ENCODE peak calls at places on chromosomes 13 and 19, in seven cellular contexts. Q is activated B cell treated with CpG ODN at 0.5 μM for 24 hours, H is lower leg skin, D is endothelial cell, O is transverse colon, Y is AG10803, E is AG09309. A is an unnamed sample.

GRCh38 chr13:112583592-112584277 is 4.2 kb downstream of the TUBGCP3 start:
- DNase-seq in Q (peak), H (peak), D (no peak), O (peak), Y (no peak), E (no peak), A (no peak)

GRCh38 chr13:58461217-58461616 is 829.7 kb downstream of the PCDH17 start:
- DNase-seq in Q (no peak), H (no peak), D (no peak), O (no peak), Y (no peak), E (no peak), A (no peak)

GRCh38 chr13:73607489-73608156 is 526.6 kb downstream of the KLF12 start:
- DNase-seq in Q (no peak), H (no peak), D (no peak), O (no peak), Y (no peak), E (no peak), A (no peak)

GRCh38 chr19:38148337-38148736 is 75.7 kb downstream of the DPF1 start:
- DNase-seq in Q (no peak), H (peak), D (no peak), O (no peak), Y (no peak), E (no peak), A (no peak)

GRCh38 chr19:16375936-16376185 is 51.2 kb downstream of the KLF2 start:
- DNase-seq in Q (no peak), H (no peak), D (no peak), O (no peak), Y (no peak), E (no peak), A (no peak)

GRCh38 chr13:114011226-114011625 is 37.4 kb upstream of the C13orf46 start:
- DNase-seq in Q (no peak), H (no peak), D (no peak), O (no peak), Y (no peak), E (no peak), A (no peak)

GRCh38 chr13:27211771-27212364 is 39.5 kb upstream of the RPL21 start:
- DNase-seq in Q (no peak), H (no peak), D (no peak), O (no peak), Y (peak), E (peak), A (no peak)

GRCh38 chr19:52748336-52748950 is 13.6 kb upstream of the ZNF611 start:
- DNase-seq in Q (no peak), H (no peak), D (peak), O (no peak), Y (peak), E (no peak), A (peak)

GRCh38 chr13:50766043-50766442 is 77.4 kb downstream of the DLEU7 start:
- DNase-seq in Q (no peak), H (no peak), D (no peak), O (no peak), Y (no peak), E (no peak), A (no peak)

GRCh38 chr19:47099576-47100050 is 14.0 kb downstream of the ZC3H4 start:
- DNase-seq in Q (no peak), H (no peak), D (no peak), O (no peak), Y (no peak), E (no peak), A (no peak)

GRCh38 chr19:8458380-8458779 is 13.6 kb downstream of the HNRNPM start:
- DNase-seq in Q (no peak), H (no peak), D (no peak), O (peak), Y (no peak), E (no peak), A (no peak)

GRCh38 chr19:27966390-27966816 is 1246.5 kb downstream of the UQCRFS1 start:
- DNase-seq in Q (no peak), H (no peak), D (no peak), O (no peak), Y (peak), E (no peak), A (peak)

GRCh38 chr19:6100284-6100915 is 9.9 kb downstream of the RFX2 start:
- DNase-seq in Q (peak), H (no peak), D (no peak), O (no peak), Y (no peak), E (no peak), A (no peak)

GRCh38 chr13:42581427-42581826 is 7.5 kb downstream of the TNFSF11 start:
- DNase-seq in Q (no peak), H (no peak), D (no peak), O (no peak), Y (no peak), E (no peak), A (no peak)

GRCh38 chr13:84431646-84432045 is 549.4 kb upstream of the SLITRK1 start:
- DNase-seq in Q (no peak), H (no peak), D (no peak), O (no peak), Y (peak), E (no peak), A (no peak)

GRCh38 chr13:100608906-100609305 is 20.3 kb upstream of the GGACT start:
- DNase-seq in Q (no peak), H (no peak), D (no peak), O (peak), Y (no peak), E (no peak), A (no peak)

GRCh38 chr19:35140207-35140897 is 1.7 kb downstream of the FXYD1 start:
- DNase-seq in Q (no peak), H (no peak), D (no peak), O (no peak), Y (no peak), E (no peak), A (no peak)

GRCh38 chr19:932647-933552 is 7.1 kb downstream of the ARID3A start:
- DNase-seq in Q (no peak), H (no peak), D (peak), O (peak), Y (peak), E (peak), A (peak)

GRCh38 chr13:61123533-61124269 is 291.9 kb downstream of the PCDH20 start:
- DNase-seq in Q (no peak), H (no peak), D (no peak), O (no peak), Y (no peak), E (no peak), A (no peak)

GRCh38 chr13:23621316-23621645 is 51.1 kb downstream of the TNFRSF19 start:
- DNase-seq in Q (no peak), H (no peak), D (no peak), O (no peak), Y (peak), E (peak), A (peak)

GRCh38 chr13:81409284-81409683 is 1068.4 kb upstream of the SPRY2 start:
- DNase-seq in Q (no peak), H (no peak), D (no peak), O (no peak), Y (no peak), E (no peak), A (no peak)

GRCh38 chr13:111953546-111954178 is 113.3 kb upstream of the SOX1 start:
- DNase-seq in Q (no peak), H (no peak), D (no peak), O (no peak), Y (no peak), E (no peak), A (no peak)

GRCh38 chr19:48596679-48597465 is 9.7 kb upstream of the SPACA4 start:
- DNase-seq in Q (no peak), H (no peak), D (no peak), O (no peak), Y (no peak), E (no peak), A (no peak)

GRCh38 chr19:11242864-11243797 is 3.7 kb downstream of the ANGPTL8 start:
- DNase-seq in Q (peak), H (peak), D (peak), O (peak), Y (peak), E (no peak), A (peak)

GRCh38 chr13:62185631-62186256 is 770.1 kb upstream of the PCDH20 start:
- DNase-seq in Q (no peak), H (no peak), D (no peak), O (no peak), Y (no peak), E (no peak), A (no peak)

GRCh38 chr19:45834970-45835369 is 19.9 kb upstream of the RSPH6A start:
- DNase-seq in Q (no peak), H (no peak), D (no peak), O (no peak), Y (no peak), E (no peak), A (no peak)

GRCh38 chr13:113539176-113539575 is 45.4 kb upstream of the TFDP1 start:
- DNase-seq in Q (no peak), H (no peak), D (no peak), O (no peak), Y (no peak), E (no peak), A (no peak)

GRCh38 chr19:46715620-46716012 is 1.3 kb downstream of the PRKD2 start:
- DNase-seq in Q (no peak), H (no peak), D (no peak), O (no peak), Y (no peak), E (no peak), A (peak)

GRCh38 chr13:110244096-110244830 is 62.7 kb downstream of the COL4A1 start:
- DNase-seq in Q (no peak), H (no peak), D (no peak), O (no peak), Y (peak), E (peak), A (no peak)

GRCh38 chr19:16435238-16435911 is 36.4 kb downstream of the EPS15L1 start:
- DNase-seq in Q (no peak), H (peak), D (no peak), O (peak), Y (peak), E (peak), A (no peak)

GRCh38 chr13:50914301-50914700 is 4.7 kb downstream of the RNASEH2B start:
- DNase-seq in Q (no peak), H (no peak), D (no peak), O (no peak), Y (peak), E (no peak), A (no peak)

GRCh38 chr13:48175200-48175599 is 57.8 kb upstream of the ITM2B start:
- DNase-seq in Q (no peak), H (no peak), D (no peak), O (no peak), Y (no peak), E (no peak), A (no peak)

GRCh38 chr19:53102186-53102585 is 1.0 kb downstream of the ZNF160 start:
- DNase-seq in Q (no peak), H (no peak), D (no peak), O (no peak), Y (no peak), E (no peak), A (peak)

GRCh38 chr13:44140146-44140545 is 233.5 kb upstream of the SERP2 start:
- DNase-seq in Q (no peak), H (no peak), D (no peak), O (peak), Y (no peak), E (no peak), A (no peak)

GRCh38 chr13:44141213-44141724 is 232.4 kb upstream of the SERP2 start:
- DNase-seq in Q (no peak), H (no peak), D (no peak), O (no peak), Y (peak), E (no peak), A (peak)

GRCh38 chr13:44142911-44143665 is 230.5 kb upstream of the SERP2 start:
- DNase-seq in Q (no peak), H (no peak), D (no peak), O (no peak), Y (no peak), E (no peak), A (peak)

GRCh38 chr13:44141725-44142539 is 231.7 kb upstream of the SERP2 start:
- DNase-seq in Q (peak), H (peak), D (peak), O (peak), Y (peak), E (peak), A (peak)

DNA sequence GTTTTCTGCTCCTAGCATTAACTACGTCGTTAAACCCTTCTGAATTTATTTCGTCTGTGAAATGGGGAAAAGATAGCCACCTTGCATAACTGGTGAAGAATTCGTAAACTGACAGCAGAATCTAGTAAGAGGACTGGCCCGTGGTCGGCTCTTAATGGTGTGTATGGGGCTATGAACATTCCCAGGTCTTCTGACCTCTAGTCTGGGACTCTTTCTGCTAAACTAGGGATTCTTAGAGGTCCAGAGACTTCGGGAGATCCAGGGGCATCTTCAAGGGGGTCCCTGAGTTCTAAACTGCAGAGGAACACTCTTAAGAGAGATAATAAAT is 231.1 kb upstream of the SERP2 start:
- DNase-seq in Q (no peak), H (no peak), D (peak), O (no peak), Y (no peak), E (no peak), A (no peak)
- TF ChIP-seq CTCF in Q (no peak), H (no peak), D (no peak), O (no peak), Y (no peak), E (no peak), A (no peak)

GRCh38 chr19:4517451-4518057 is 732 bp downstream of the PLIN4 start:
- DNase-seq in Q (no peak), H (no peak), D (no peak), O (no peak), Y (no peak), E (no peak), A (no peak)

GRCh38 chr19:4519172-4519496 is 848 bp upstream of the PLIN4 start:
- DNase-seq in Q (no peak), H (no peak), D (no peak), O (no peak), Y (no peak), E (no peak), A (no peak)

GRCh38 chr19:4516939-4517300 is 1.4 kb downstream of the PLIN4 start:
- DNase-seq in Q (no peak), H (no peak), D (no peak), O (no peak), Y (no peak), E (no peak), A (no peak)

GRCh38 chr19:4519521-4520277 is 1.4 kb upstream of the PLIN4 start:
- DNase-seq in Q (no peak), H (no peak), D (no peak), O (peak), Y (peak), E (no peak), A (peak)

GRCh38 chr19:4518345-4519171 is at the start of gene PLIN4:
- DNase-seq in Q (no peak), H (no peak), D (no peak), O (peak), Y (peak), E (no peak), A (no peak)
- TF ChIP-seq CTCF in Q (no peak), H (no peak), D (no peak), O (no peak), Y (no peak), E (no peak), A (no peak)

GRCh38 chr19:33294058-33294798 is 8.1 kb downstream of the CEBPA start:
- DNase-seq in Q (no peak), H (no peak), D (no peak), O (no peak), Y (no peak), E (no peak), A (no peak)

GRCh38 chr19:33290956-33291622 is 11.2 kb downstream of the CEBPA start:
- DNase-seq in Q (no peak), H (no peak), D (no peak), O (peak), Y (no peak), E (no peak), A (peak)

GRCh38 chr19:33291623-33292534 is 10.5 kb downstream of the CEBPA start:
- DNase-seq in Q (no peak), H (no peak), D (no peak), O (peak), Y (no peak), E (no peak), A (no peak)

GRCh38 chr19:33292595-33293254 is 9.6 kb downstream of the CEBPA start:
- DNase-seq in Q (no peak), H (no peak), D (no peak), O (peak), Y (peak), E (no peak), A (no peak)

GRCh38 chr19:33293255-33294057 is 8.9 kb downstream of the CEBPA start:
- DNase-seq in Q (no peak), H (no peak), D (no peak), O (peak), Y (peak), E (peak), A (peak)
- TF ChIP-seq CTCF in Q (no peak), H (no peak), D (no peak), O (no peak), Y (no peak), E (no peak), A (no peak)

GRCh38 chr19:30044273-30045259 is 102.5 kb downstream of the URI1 start:
- DNase-seq in Q (no peak), H (no peak), D (no peak), O (no peak), Y (no peak), E (no peak), A (no peak)

GRCh38 chr19:30049226-30049625 is 107.2 kb downstream of the URI1 start:
- DNase-seq in Q (no peak), H (no peak), D (no peak), O (no peak), Y (no peak), E (no peak), A (no peak)

GRCh38 chr19:30047355-30047895 is 105.4 kb downstream of the URI1 start:
- DNase-seq in Q (no peak), H (no peak), D (no peak), O (peak), Y (no peak), E (no peak), A (no peak)

GRCh38 chr19:30049844-30050667 is 108.0 kb downstream of the URI1 start:
- DNase-seq in Q (no peak), H (no peak), D (no peak), O (no peak), Y (no peak), E (no peak), A (no peak)

GRCh38 chr19:30046522-30046921 is 104.5 kb downstream of the URI1 start:
- DNase-seq in Q (no peak), H (no peak), D (no peak), O (no peak), Y (no peak), E (no peak), A (no peak)
- TF ChIP-seq CTCF in Q (no peak), H (no peak), D (no peak), O (no peak), Y (peak), E (peak), A (peak)

DNA sequence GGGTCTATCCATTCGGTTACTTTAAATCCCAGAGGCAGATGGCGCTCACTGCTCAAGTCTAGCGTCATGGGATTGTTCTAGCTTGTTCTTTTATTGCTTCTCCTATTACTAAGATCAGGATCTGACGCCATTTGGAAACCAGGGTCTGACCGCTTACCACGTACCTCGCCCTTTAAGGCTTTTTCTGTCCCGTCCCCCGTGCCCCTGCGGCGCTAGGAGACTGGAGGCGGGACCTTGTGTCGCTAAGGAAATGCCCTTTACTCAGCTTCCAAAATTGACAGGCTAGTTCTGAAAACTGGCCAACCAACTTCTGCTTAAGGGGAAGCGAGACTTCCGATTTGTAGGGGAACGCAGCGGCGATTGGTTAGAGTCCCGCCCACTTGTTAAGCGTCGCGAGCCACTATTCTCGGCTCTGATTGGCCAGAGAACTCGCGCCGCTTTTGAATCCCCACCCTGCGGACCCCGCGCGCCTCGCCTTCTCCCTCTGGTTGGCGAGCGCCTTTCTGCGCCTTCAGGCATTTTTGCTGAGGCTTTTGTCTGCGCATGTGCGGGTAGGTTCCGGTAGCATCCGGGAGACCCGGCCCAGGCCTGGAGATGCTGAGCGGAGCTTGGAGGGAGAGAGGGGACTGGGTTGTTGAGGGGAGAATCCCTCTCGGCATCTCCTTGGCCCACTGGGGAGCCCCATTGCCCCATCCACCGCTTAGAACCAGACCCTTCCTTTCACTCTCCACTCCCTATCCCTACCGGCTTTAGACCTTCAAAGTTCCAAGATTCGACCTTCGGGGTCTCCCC is 3.9 kb upstream of the C19orf84 start:
- DNase-seq in Q (peak), H (peak), D (peak), O (peak), Y (peak), E (peak), A (peak)
- TF ChIP-seq CTCF in Q (no peak), H (no peak), D (no peak), O (no peak), Y (no peak), E (peak), A (no peak)

DNA sequence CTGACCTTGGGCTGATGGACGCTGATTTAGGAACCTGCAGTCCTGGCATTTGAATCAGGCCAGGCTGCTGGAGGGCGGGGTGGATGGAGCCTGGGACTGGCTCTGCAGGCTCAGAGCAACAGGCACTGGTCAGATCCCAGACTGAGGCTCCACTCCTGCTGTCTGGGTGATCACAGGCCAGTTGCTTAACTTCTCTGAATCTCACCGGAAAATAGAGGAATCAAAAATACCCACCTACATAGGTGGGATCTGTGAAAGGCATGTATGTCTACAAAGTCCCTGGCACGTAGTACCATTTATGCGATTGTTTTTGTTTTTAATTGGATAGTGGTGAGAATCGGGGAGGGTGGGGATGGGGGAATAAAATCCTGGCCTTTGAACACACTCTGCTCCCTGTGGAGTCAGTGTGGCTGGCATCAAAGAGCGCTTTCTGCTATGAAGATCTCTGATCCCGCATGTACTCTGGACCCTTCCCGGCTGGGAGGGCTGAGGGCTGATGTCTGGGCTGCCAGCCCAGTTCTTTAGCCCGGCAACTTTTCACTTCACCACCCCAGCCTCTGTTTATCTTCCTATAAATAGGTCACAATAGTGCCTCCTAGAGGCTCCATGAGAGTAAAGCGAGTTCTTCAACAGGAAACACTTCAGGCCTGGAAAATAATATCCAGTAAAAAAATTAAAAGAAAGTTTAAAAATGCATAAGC is 292.3 kb downstream of the ZNF536 start:
- DNase-seq in Q (no peak), H (no peak), D (no peak), O (no peak), Y (peak), E (no peak), A (no peak)
- TF ChIP-seq CTCF in Q (no peak), H (no peak), D (peak), O (no peak), Y (peak), E (peak), A (no peak)